ENCODE peak calls at places on chromosomes 5 and 9, in eight cellular contexts. One of them, this sample, is unnamed.

GRCh38 chr9:16870606-16871357 is at the start of gene BNC2:
- DNase-seq in spleen: no peak
- DNase-seq in DND-41: peak
- DNase-seq in mesothelial cell of epicardium: peak
- DNase-seq in A673: peak
- DNase-seq in activated CD8-positive, alpha-beta T cell treated with anti-CD3 and anti-CD28 coated beads for 36 hours: no peak
- DNase-seq in coronary artery: peak
- DNase-seq in lower lobe of right lung: peak
- DNase-seq in this sample: peak

GRCh38 chr9:130824616-130825015 is 10.4 kb upstream of the ABL1 start:
- DNase-seq in A673: peak
- DNase-seq in DND-41: no peak
- DNase-seq in mesothelial cell of epicardium: no peak
- DNase-seq in activated CD8-positive, alpha-beta T cell treated with anti-CD3 and anti-CD28 coated beads for 36 hours: no peak
- DNase-seq in spleen: no peak
- DNase-seq in coronary artery: no peak
- DNase-seq in lower lobe of right lung: no peak
- DNase-seq in this sample: no peak

GRCh38 chr9:129910628-129911567 is 75.6 kb downstream of the USP20 start:
- DNase-seq in activated CD8-positive, alpha-beta T cell treated with anti-CD3 and anti-CD28 coated beads for 36 hours: peak
- DNase-seq in lower lobe of right lung: no peak
- DNase-seq in coronary artery: peak
- DNase-seq in A673: peak
- DNase-seq in spleen: no peak
- DNase-seq in DND-41: no peak
- DNase-seq in mesothelial cell of epicardium: no peak
- DNase-seq in this sample: no peak

GRCh38 chr9:105066265-105066865 is 138.4 kb upstream of the ABCA1 start:
- DNase-seq in A673: no peak
- DNase-seq in mesothelial cell of epicardium: no peak
- DNase-seq in DND-41: no peak
- DNase-seq in activated CD8-positive, alpha-beta T cell treated with anti-CD3 and anti-CD28 coated beads for 36 hours: no peak
- DNase-seq in lower lobe of right lung: no peak
- DNase-seq in spleen: peak
- DNase-seq in coronary artery: no peak
- DNase-seq in this sample: no peak

GRCh38 chr5:144139586-144139985 is 30.9 kb downstream of the YIPF5 start:
- DNase-seq in activated CD8-positive, alpha-beta T cell treated with anti-CD3 and anti-CD28 coated beads for 36 hours: no peak
- DNase-seq in DND-41: no peak
- DNase-seq in spleen: no peak
- DNase-seq in lower lobe of right lung: no peak
- DNase-seq in mesothelial cell of epicardium: no peak
- DNase-seq in A673: peak
- DNase-seq in coronary artery: no peak
- DNase-seq in this sample: no peak

GRCh38 chr5:67808340-67808739 is 407.2 kb upstream of the PIK3R1 start:
- DNase-seq in lower lobe of right lung: no peak
- DNase-seq in A673: no peak
- DNase-seq in mesothelial cell of epicardium: no peak
- DNase-seq in coronary artery: no peak
- DNase-seq in spleen: no peak
- DNase-seq in DND-41: no peak
- DNase-seq in activated CD8-positive, alpha-beta T cell treated with anti-CD3 and anti-CD28 coated beads for 36 hours: no peak
- DNase-seq in this sample: no peak

GRCh38 chr5:34959323-34959722 is 30.0 kb downstream of the DNAJC21 start:
- DNase-seq in lower lobe of right lung: no peak
- DNase-seq in A673: no peak
- DNase-seq in spleen: no peak
- DNase-seq in DND-41: no peak
- DNase-seq in mesothelial cell of epicardium: no peak
- DNase-seq in activated CD8-positive, alpha-beta T cell treated with anti-CD3 and anti-CD28 coated beads for 36 hours: peak
- DNase-seq in coronary artery: no peak
- DNase-seq in this sample: no peak

GRCh38 chr9:32589083-32589713 is 16.2 kb upstream of the NDUFB6 start:
- DNase-seq in spleen: no peak
- DNase-seq in A673: peak
- DNase-seq in lower lobe of right lung: no peak
- DNase-seq in coronary artery: no peak
- DNase-seq in mesothelial cell of epicardium: no peak
- DNase-seq in activated CD8-positive, alpha-beta T cell treated with anti-CD3 and anti-CD28 coated beads for 36 hours: no peak
- DNase-seq in DND-41: no peak
- DNase-seq in this sample: no peak

GRCh38 chr9:83178717-83179116 is 115.8 kb upstream of the RASEF start:
- DNase-seq in coronary artery: no peak
- DNase-seq in DND-41: no peak
- DNase-seq in A673: no peak
- DNase-seq in lower lobe of right lung: no peak
- DNase-seq in spleen: no peak
- DNase-seq in mesothelial cell of epicardium: no peak
- DNase-seq in activated CD8-positive, alpha-beta T cell treated with anti-CD3 and anti-CD28 coated beads for 36 hours: no peak
- DNase-seq in this sample: no peak

GRCh38 chr9:4936823-4937222 is 48.2 kb upstream of the JAK2 start:
- DNase-seq in coronary artery: no peak
- DNase-seq in spleen: no peak
- DNase-seq in mesothelial cell of epicardium: no peak
- DNase-seq in A673: no peak
- DNase-seq in DND-41: no peak
- DNase-seq in activated CD8-positive, alpha-beta T cell treated with anti-CD3 and anti-CD28 coated beads for 36 hours: peak
- DNase-seq in lower lobe of right lung: no peak
- DNase-seq in this sample: no peak

GRCh38 chr5:103808464-103809106 is 246.0 kb upstream of the NUDT12 start:
- DNase-seq in spleen: no peak
- DNase-seq in DND-41: peak
- DNase-seq in activated CD8-positive, alpha-beta T cell treated with anti-CD3 and anti-CD28 coated beads for 36 hours: peak
- DNase-seq in mesothelial cell of epicardium: no peak
- DNase-seq in coronary artery: no peak
- DNase-seq in A673: peak
- DNase-seq in lower lobe of right lung: no peak
- DNase-seq in this sample: no peak

GRCh38 chr9:33809506-33809905 is 7.5 kb upstream of the UBE2R2 start:
- DNase-seq in DND-41: no peak
- DNase-seq in coronary artery: no peak
- DNase-seq in spleen: no peak
- DNase-seq in activated CD8-positive, alpha-beta T cell treated with anti-CD3 and anti-CD28 coated beads for 36 hours: no peak
- DNase-seq in A673: no peak
- DNase-seq in mesothelial cell of epicardium: no peak
- DNase-seq in lower lobe of right lung: no peak
- DNase-seq in this sample: no peak

GRCh38 chr5:31270396-31270795 is 76.9 kb downstream of the CDH6 start:
- DNase-seq in mesothelial cell of epicardium: no peak
- DNase-seq in A673: peak
- DNase-seq in DND-41: no peak
- DNase-seq in spleen: no peak
- DNase-seq in activated CD8-positive, alpha-beta T cell treated with anti-CD3 and anti-CD28 coated beads for 36 hours: no peak
- DNase-seq in lower lobe of right lung: no peak
- DNase-seq in coronary artery: no peak
- DNase-seq in this sample: no peak

GRCh38 chr5:104513194-104513602 is 950.6 kb upstream of the NUDT12 start:
- DNase-seq in mesothelial cell of epicardium: no peak
- DNase-seq in DND-41: no peak
- DNase-seq in coronary artery: no peak
- DNase-seq in lower lobe of right lung: no peak
- DNase-seq in spleen: no peak
- DNase-seq in A673: peak
- DNase-seq in activated CD8-positive, alpha-beta T cell treated with anti-CD3 and anti-CD28 coated beads for 36 hours: no peak
- DNase-seq in this sample: no peak

GRCh38 chr9:123620258-123620657 is 264.3 kb downstream of the CRB2 start:
- DNase-seq in activated CD8-positive, alpha-beta T cell treated with anti-CD3 and anti-CD28 coated beads for 36 hours: no peak
- DNase-seq in A673: no peak
- DNase-seq in DND-41: no peak
- DNase-seq in coronary artery: no peak
- DNase-seq in spleen: no peak
- DNase-seq in lower lobe of right lung: no peak
- DNase-seq in mesothelial cell of epicardium: no peak
- DNase-seq in this sample: peak

GRCh38 chr5:31194458-31194808 is 947 bp downstream of the CDH6 start:
- DNase-seq in spleen: no peak
- DNase-seq in DND-41: no peak
- DNase-seq in mesothelial cell of epicardium: no peak
- DNase-seq in coronary artery: no peak
- DNase-seq in A673: peak
- DNase-seq in lower lobe of right lung: no peak
- DNase-seq in activated CD8-positive, alpha-beta T cell treated with anti-CD3 and anti-CD28 coated beads for 36 hours: no peak
- DNase-seq in this sample: no peak

GRCh38 chr9:79477241-79477830 is 94.4 kb upstream of the TLE4 start:
- DNase-seq in spleen: no peak
- DNase-seq in activated CD8-positive, alpha-beta T cell treated with anti-CD3 and anti-CD28 coated beads for 36 hours: no peak
- DNase-seq in mesothelial cell of epicardium: no peak
- DNase-seq in A673: no peak
- DNase-seq in DND-41: no peak
- DNase-seq in lower lobe of right lung: no peak
- DNase-seq in coronary artery: no peak
- DNase-seq in this sample: no peak

GRCh38 chr9:71675129-71675856 is 93.0 kb downstream of the CEMIP2 start:
- DNase-seq in spleen: no peak
- DNase-seq in DND-41: no peak
- DNase-seq in mesothelial cell of epicardium: no peak
- DNase-seq in activated CD8-positive, alpha-beta T cell treated with anti-CD3 and anti-CD28 coated beads for 36 hours: no peak
- DNase-seq in coronary artery: no peak
- DNase-seq in A673: no peak
- DNase-seq in lower lobe of right lung: no peak
- DNase-seq in this sample: no peak

GRCh38 chr5:149151717-149152116 is 10.4 kb downstream of the ABLIM3 start:
- DNase-seq in mesothelial cell of epicardium: no peak
- DNase-seq in activated CD8-positive, alpha-beta T cell treated with anti-CD3 and anti-CD28 coated beads for 36 hours: no peak
- DNase-seq in coronary artery: no peak
- DNase-seq in spleen: no peak
- DNase-seq in A673: no peak
- DNase-seq in lower lobe of right lung: no peak
- DNase-seq in DND-41: no peak
- DNase-seq in this sample: no peak

GRCh38 chr5:3590253-3590966 is 5.2 kb upstream of the IRX1 start:
- DNase-seq in A673: no peak
- DNase-seq in DND-41: no peak
- DNase-seq in spleen: no peak
- DNase-seq in mesothelial cell of epicardium: no peak
- DNase-seq in coronary artery: no peak
- DNase-seq in activated CD8-positive, alpha-beta T cell treated with anti-CD3 and anti-CD28 coated beads for 36 hours: no peak
- DNase-seq in lower lobe of right lung: no peak
- DNase-seq in this sample: no peak

GRCh38 chr5:73266925-73267775 is 94.2 kb downstream of the TMEM174 start:
- DNase-seq in A673: no peak
- DNase-seq in coronary artery: no peak
- DNase-seq in DND-41: no peak
- DNase-seq in activated CD8-positive, alpha-beta T cell treated with anti-CD3 and anti-CD28 coated beads for 36 hours: no peak
- DNase-seq in mesothelial cell of epicardium: peak
- DNase-seq in lower lobe of right lung: no peak
- DNase-seq in spleen: no peak
- DNase-seq in this sample: peak

GRCh38 chr5:133404724-133405123 is 207.6 kb downstream of the FSTL4 start:
- DNase-seq in A673: peak
- DNase-seq in coronary artery: peak
- DNase-seq in activated CD8-positive, alpha-beta T cell treated with anti-CD3 and anti-CD28 coated beads for 36 hours: peak
- DNase-seq in DND-41: peak
- DNase-seq in lower lobe of right lung: no peak
- DNase-seq in spleen: no peak
- DNase-seq in mesothelial cell of epicardium: peak
- DNase-seq in this sample: no peak
- TF ChIP-seq CTCF in A673: peak
- TF ChIP-seq CTCF in coronary artery: no peak
- TF ChIP-seq CTCF in activated CD8-positive, alpha-beta T cell treated with anti-CD3 and anti-CD28 coated beads for 36 hours: no peak
- TF ChIP-seq CTCF in DND-41: peak
- TF ChIP-seq CTCF in lower lobe of right lung: no peak
- TF ChIP-seq CTCF in spleen: no peak
- TF ChIP-seq CTCF in mesothelial cell of epicardium: no peak
- TF ChIP-seq CTCF in this sample: no peak

GRCh38 chr5:100799166-100799565 is 103.9 kb downstream of the ST8SIA4 start:
- DNase-seq in spleen: no peak
- DNase-seq in DND-41: no peak
- DNase-seq in mesothelial cell of epicardium: no peak
- DNase-seq in activated CD8-positive, alpha-beta T cell treated with anti-CD3 and anti-CD28 coated beads for 36 hours: no peak
- DNase-seq in A673: no peak
- DNase-seq in coronary artery: no peak
- DNase-seq in lower lobe of right lung: no peak
- DNase-seq in this sample: no peak
- TF ChIP-seq CTCF in spleen: no peak
- TF ChIP-seq CTCF in DND-41: no peak
- TF ChIP-seq CTCF in mesothelial cell of epicardium: no peak
- TF ChIP-seq CTCF in activated CD8-positive, alpha-beta T cell treated with anti-CD3 and anti-CD28 coated beads for 36 hours: no peak
- TF ChIP-seq CTCF in A673: no peak
- TF ChIP-seq CTCF in coronary artery: no peak
- TF ChIP-seq CTCF in lower lobe of right lung: no peak
- TF ChIP-seq CTCF in this sample: no peak

DNA sequence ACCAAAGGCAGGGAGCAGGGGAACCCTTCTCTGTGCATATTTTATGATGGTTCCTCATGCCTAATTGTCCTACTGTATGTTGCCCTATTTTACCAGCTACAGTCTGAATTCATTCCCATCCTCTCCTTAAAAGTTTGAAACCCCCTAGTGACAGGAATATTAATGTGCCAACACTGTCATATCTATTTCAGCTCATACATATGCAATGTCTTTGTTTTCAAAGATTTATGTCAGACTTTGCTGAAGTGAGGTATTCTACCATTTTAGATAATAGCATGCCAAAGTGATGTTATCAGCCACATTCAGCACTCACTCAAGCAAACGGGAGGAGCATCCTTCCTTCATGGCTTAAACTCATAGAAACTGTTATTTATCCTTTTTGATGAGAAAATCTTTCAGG is 696.6 kb downstream of the NR2F1-AS1 start:
- DNase-seq in activated CD8-positive, alpha-beta T cell treated with anti-CD3 and anti-CD28 coated beads for 36 hours: no peak
- DNase-seq in mesothelial cell of epicardium: no peak
- DNase-seq in A673: peak
- DNase-seq in DND-41: no peak
- DNase-seq in lower lobe of right lung: no peak
- DNase-seq in spleen: no peak
- DNase-seq in coronary artery: no peak
- DNase-seq in this sample: no peak
- TF ChIP-seq CTCF in activated CD8-positive, alpha-beta T cell treated with anti-CD3 and anti-CD28 coated beads for 36 hours: no peak
- TF ChIP-seq CTCF in mesothelial cell of epicardium: no peak
- TF ChIP-seq CTCF in A673: no peak
- TF ChIP-seq CTCF in DND-41: no peak
- TF ChIP-seq CTCF in lower lobe of right lung: no peak
- TF ChIP-seq CTCF in spleen: no peak
- TF ChIP-seq CTCF in coronary artery: no peak
- TF ChIP-seq CTCF in this sample: no peak

DNA sequence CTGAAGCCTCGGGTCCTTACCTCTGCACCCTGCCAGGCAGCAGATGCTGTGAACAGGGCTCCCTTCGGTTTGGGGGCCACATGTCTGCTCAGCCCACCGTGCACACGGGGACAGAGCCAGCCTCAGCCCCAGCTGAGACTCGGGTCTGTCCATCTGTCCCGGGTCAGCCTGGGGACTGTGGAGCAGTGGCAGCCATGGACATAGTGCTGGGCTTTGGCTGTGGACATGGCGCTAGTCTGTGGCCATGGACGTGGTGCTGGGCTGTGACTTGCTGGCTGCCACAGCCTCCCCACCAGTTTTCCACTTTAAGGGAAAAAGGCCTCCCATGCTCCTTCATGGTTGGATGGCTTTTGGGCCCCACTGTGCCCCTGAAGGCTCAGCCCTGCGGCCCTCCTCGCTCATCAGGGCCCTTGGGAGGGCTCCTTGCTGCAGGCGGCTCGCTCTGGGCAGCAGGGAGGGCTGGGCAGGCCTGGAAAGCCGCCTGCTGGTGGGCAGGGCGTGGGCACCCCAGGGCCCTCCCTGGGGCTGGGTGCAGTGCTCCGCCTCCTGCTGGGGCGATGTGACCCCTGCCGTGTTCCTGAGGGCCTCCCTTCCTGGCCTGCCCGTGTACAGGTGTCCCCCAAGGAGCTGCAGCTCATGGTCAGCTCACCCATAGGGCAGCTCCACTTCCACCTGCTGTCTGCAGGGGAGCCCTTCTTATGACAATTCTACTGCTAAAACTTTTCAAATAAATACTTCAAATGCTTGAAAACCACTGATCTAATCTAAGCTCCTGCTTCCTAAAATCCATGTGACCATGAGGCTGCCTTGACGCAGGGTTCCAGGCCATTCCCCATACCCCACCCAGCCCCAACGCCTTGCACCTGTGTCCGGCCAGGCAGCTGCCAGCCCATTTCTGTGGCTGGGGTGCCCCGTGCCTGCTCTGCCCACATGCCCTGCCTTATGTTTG is 112.1 kb upstream of the LMX1B start:
- DNase-seq in A673: no peak
- DNase-seq in spleen: peak
- DNase-seq in lower lobe of right lung: peak
- DNase-seq in activated CD8-positive, alpha-beta T cell treated with anti-CD3 and anti-CD28 coated beads for 36 hours: no peak
- DNase-seq in mesothelial cell of epicardium: no peak
- DNase-seq in coronary artery: no peak
- DNase-seq in DND-41: no peak
- DNase-seq in this sample: no peak
- TF ChIP-seq CTCF in A673: no peak
- TF ChIP-seq CTCF in spleen: no peak
- TF ChIP-seq CTCF in lower lobe of right lung: no peak
- TF ChIP-seq CTCF in activated CD8-positive, alpha-beta T cell treated with anti-CD3 and anti-CD28 coated beads for 36 hours: no peak
- TF ChIP-seq CTCF in mesothelial cell of epicardium: no peak
- TF ChIP-seq CTCF in coronary artery: no peak
- TF ChIP-seq CTCF in DND-41: no peak
- TF ChIP-seq CTCF in this sample: peak

This sample was measured in osteocyte.